ENCODE peak calls at places on chromosomes 3 and 15, in four cellular contexts. Z is brain microvascular endothelial cell; L is effector memory CD4-positive, alpha-beta T cell; P is upper lobe of right lung. Y is an unnamed sample.

GRCh38 chr3:43013743-43014155 is 34.6 kb downstream of the GASK1A start:
- DNase-seq in Z (no peak), L (no peak), P (no peak), Y (no peak)

GRCh38 chr3:31962801-31963205 is 18.3 kb downstream of the OSBPL10 start:
- DNase-seq in Z (no peak), L (no peak), P (no peak), Y (peak; percentile 40)

GRCh38 chr3:197856199-197856816 is 65.3 kb downstream of the LRCH3 start:
- DNase-seq in Z (no peak), L (no peak), P (no peak), Y (no peak)

GRCh38 chr3:64440498-64440897 is 215.2 kb upstream of the PRICKLE2 start:
- DNase-seq in Z (peak; percentile 83), L (no peak), P (no peak), Y (peak; percentile 59)

GRCh38 chr3:8254489-8254888 is 247.1 kb upstream of the LMCD1 start:
- DNase-seq in Z (no peak), L (no peak), P (no peak), Y (no peak)

GRCh38 chr3:126159476-126159875 is 20.9 kb downstream of the ALDH1L1 start:
- DNase-seq in Z (no peak), L (no peak), P (no peak), Y (no peak)

GRCh38 chr3:123813876-123814275 is 70.3 kb downstream of the MYLK start:
- DNase-seq in Z (peak; percentile 28), L (no peak), P (no peak), Y (peak; percentile 85)

GRCh38 chr15:34318277-34319079 is 19.1 kb downstream of the SLC12A6 start:
- DNase-seq in Z (no peak), L (no peak), P (no peak), Y (peak; percentile 88)

GRCh38 chr3:196216681-196217211 is 412 bp downstream of the SLC51A start:
- DNase-seq in Z (no peak), L (no peak), P (peak; percentile 59), Y (no peak)

GRCh38 chr15:41577863-41578735 is 19.1 kb downstream of the TYRO3 start:
- DNase-seq in Z (no peak), L (no peak), P (no peak), Y (no peak)

GRCh38 chr15:38714309-38715072 is 149.9 kb upstream of the RASGRP1 start:
- DNase-seq in Z (peak; percentile 92), L (no peak), P (no peak), Y (peak; percentile 96)

GRCh38 chr3:152969557-152970300 is 134.8 kb downstream of the P2RY1 start:
- DNase-seq in Z (peak; percentile 4), L (no peak), P (no peak), Y (peak; percentile 83)

GRCh38 chr3:127448671-127449070 is 141.9 kb downstream of the TPRA1 start:
- DNase-seq in Z (no peak), L (no peak), P (no peak), Y (no peak)
- H3K27me3 ChIP-seq in Z (peaks cover 4% of the 10 kb centered on the region), L (peaks cover 5% of the 10 kb centered on the region), P (peaks cover 12% of the 10 kb centered on the region), Y (peaks cover 35% of the 10 kb centered on the region)

DNA sequence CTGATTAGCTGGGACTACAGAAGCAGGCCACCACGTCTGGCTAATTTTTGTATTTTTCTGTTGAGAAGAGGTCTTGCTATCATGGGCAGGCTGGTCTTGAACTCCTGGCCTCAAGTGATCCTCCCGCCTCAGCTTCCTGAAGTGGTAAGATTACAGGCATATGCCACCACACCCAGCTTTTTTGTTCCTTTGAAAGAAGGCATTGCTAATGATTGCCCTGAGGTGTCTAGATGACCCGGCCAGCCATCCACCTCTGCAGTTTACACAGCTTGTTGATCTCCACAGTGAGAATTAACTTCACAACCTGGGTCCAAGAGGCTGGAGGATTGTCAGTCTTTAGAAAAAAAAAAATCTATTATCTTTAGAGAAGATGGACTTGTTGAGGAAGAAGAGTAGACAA is 58.7 kb downstream of the SMAD3 start:
- DNase-seq in Z (no peak), L (no peak), P (no peak), Y (peak; percentile 30)
- H3K27ac ChIP-seq in Z (peak overlapping the region; percentile 100), L (peak overlapping the region; percentile 36), P (no peak overlapping the region), Y (peak overlapping the region; percentile 97)

DNA sequence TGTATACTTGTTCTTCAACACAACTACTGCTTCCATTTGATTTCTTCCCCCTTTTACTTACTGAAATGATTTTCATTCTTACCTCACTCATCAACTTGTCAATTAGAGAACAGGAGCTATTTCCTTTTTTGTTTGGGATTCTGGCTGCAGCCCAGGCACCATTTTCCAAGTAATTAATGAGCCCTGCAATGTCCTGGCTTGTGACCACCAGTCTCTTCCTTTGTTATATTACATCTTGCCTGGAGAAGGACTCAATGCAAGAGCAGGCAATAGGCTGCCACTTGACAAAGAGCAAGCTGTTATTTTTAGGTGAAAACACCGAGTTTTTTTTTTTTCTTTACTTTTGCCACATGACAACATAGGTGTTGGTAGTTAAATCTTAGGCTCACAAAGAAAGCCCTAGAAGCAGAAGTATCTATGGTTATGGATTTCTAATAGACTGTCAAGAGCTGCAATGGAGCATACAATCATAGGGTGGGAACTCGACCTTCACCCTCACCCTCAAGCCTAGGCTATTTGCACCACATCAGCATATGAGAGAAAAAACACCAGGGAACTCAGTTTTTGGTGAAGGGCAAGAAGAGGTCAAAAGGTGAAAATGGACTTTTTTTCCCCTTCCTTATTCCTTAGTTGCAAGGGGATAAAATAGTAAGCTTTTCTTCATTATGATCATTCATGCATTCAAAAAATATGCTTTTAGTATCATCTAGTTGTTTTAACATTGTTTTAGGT is 114.9 kb downstream of the TNIK start:
- DNase-seq in Z (no peak), L (no peak), P (no peak), Y (no peak)
- H3K27me3 ChIP-seq in Z (no peaks in the 10 kb centered on the region), L (no peaks in the 10 kb centered on the region), P (no peaks in the 10 kb centered on the region), Y (no peaks in the 10 kb centered on the region)

DNA sequence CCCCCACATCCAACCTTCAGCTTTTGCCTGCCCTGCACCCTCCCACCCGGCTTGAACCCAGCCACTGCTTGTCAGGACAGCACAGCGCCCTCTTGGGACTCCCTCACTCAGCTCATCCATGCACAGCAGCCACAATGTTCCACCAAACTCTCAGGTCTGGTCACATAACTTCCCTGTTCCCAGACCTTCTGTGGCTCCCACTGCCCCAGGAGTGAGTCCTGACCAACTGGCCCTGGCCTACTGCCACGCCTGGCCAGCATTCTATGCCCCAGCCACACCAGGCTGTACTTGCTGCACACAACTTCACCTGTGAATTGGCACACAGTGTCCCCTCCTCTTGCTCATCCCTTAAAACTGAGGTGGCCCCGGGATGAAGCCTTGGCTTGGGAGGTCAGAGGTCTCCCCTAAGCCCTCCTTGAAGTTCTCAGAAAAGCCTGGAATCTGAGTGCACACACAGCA is 21.0 kb downstream of the PLXNB1 start:
- DNase-seq in Z (no peak), L (no peak), P (peak; percentile 44), Y (peak; percentile 18)
- H3K27ac ChIP-seq in Z (no peak overlapping the region), L (no peak overlapping the region), P (no peak overlapping the region), Y (no peak overlapping the region)

Y was measured in GM23248.